ENCODE peak calls at places on chromosomes 4 and X, in six cellular contexts. One of them, this sample, is unnamed.

GRCh38 chrX:44675364-44676024 is 132.8 kb upstream of the FUNDC1 start:
- DNase-seq in renal cortical epithelial cell: peak; percentile 92
- DNase-seq in AG09309: peak; percentile 64
- DNase-seq in effector memory CD8-positive, alpha-beta T cell: no peak
- DNase-seq in myocyte: peak; percentile 83
- DNase-seq in COR-L47: peak; percentile 83
- DNase-seq in this sample: no peak

GRCh38 chr4:113556382-113557134 is 205.0 kb downstream of the CAMK2D start:
- DNase-seq in renal cortical epithelial cell: no peak
- DNase-seq in AG09309: no peak
- DNase-seq in effector memory CD8-positive, alpha-beta T cell: no peak
- DNase-seq in myocyte: no peak
- DNase-seq in COR-L47: no peak
- DNase-seq in this sample: no peak

GRCh38 chr4:8286719-8287355 is 17.3 kb downstream of the HTRA3 start:
- DNase-seq in renal cortical epithelial cell: no peak
- DNase-seq in AG09309: no peak
- DNase-seq in effector memory CD8-positive, alpha-beta T cell: no peak
- DNase-seq in myocyte: no peak
- DNase-seq in COR-L47: no peak
- DNase-seq in this sample: no peak

GRCh38 chr4:3223986-3224748 is 24.8 kb upstream of the MSANTD1 start:
- DNase-seq in renal cortical epithelial cell: no peak
- DNase-seq in AG09309: no peak
- DNase-seq in effector memory CD8-positive, alpha-beta T cell: no peak
- DNase-seq in myocyte: no peak
- DNase-seq in COR-L47: no peak
- DNase-seq in this sample: no peak

GRCh38 chr4:142656178-142656577 is 189.9 kb downstream of the INPP4B start:
- DNase-seq in renal cortical epithelial cell: no peak
- DNase-seq in AG09309: no peak
- DNase-seq in effector memory CD8-positive, alpha-beta T cell: no peak
- DNase-seq in myocyte: peak; percentile 53
- DNase-seq in COR-L47: no peak
- DNase-seq in this sample: no peak

GRCh38 chr4:26069218-26069617 is 155.2 kb downstream of the SMIM20 start:
- DNase-seq in renal cortical epithelial cell: no peak
- DNase-seq in AG09309: no peak
- DNase-seq in effector memory CD8-positive, alpha-beta T cell: no peak
- DNase-seq in myocyte: peak; percentile 40
- DNase-seq in COR-L47: peak; percentile 12
- DNase-seq in this sample: no peak

GRCh38 chr4:121053601-121054143 is 18.7 kb downstream of the NDNF start:
- DNase-seq in renal cortical epithelial cell: peak; percentile 76
- DNase-seq in AG09309: peak; percentile 17
- DNase-seq in effector memory CD8-positive, alpha-beta T cell: no peak
- DNase-seq in myocyte: no peak
- DNase-seq in COR-L47: no peak
- DNase-seq in this sample: no peak

GRCh38 chr4:110085131-110085530 is 113.3 kb downstream of the ELOVL6 start:
- DNase-seq in renal cortical epithelial cell: peak; percentile 47
- DNase-seq in AG09309: no peak
- DNase-seq in effector memory CD8-positive, alpha-beta T cell: peak; percentile 17
- DNase-seq in myocyte: no peak
- DNase-seq in COR-L47: peak; percentile 40
- DNase-seq in this sample: no peak

GRCh38 chrX:24464498-24464835 is 619 bp upstream of the PDK3 start:
- DNase-seq in renal cortical epithelial cell: no peak
- DNase-seq in AG09309: no peak
- DNase-seq in effector memory CD8-positive, alpha-beta T cell: no peak
- DNase-seq in myocyte: no peak
- DNase-seq in COR-L47: no peak
- DNase-seq in this sample: no peak

GRCh38 chr4:116400480-116400879 is 684.9 kb downstream of the TRAM1L1 start:
- DNase-seq in renal cortical epithelial cell: peak; percentile 32
- DNase-seq in AG09309: no peak
- DNase-seq in effector memory CD8-positive, alpha-beta T cell: no peak
- DNase-seq in myocyte: no peak
- DNase-seq in COR-L47: no peak
- DNase-seq in this sample: no peak

GRCh38 chr4:88177981-88178632 is 19.7 kb upstream of the ABCG2 start:
- DNase-seq in renal cortical epithelial cell: peak; percentile 99
- DNase-seq in AG09309: peak; percentile 21
- DNase-seq in effector memory CD8-positive, alpha-beta T cell: no peak
- DNase-seq in myocyte: peak; percentile 53
- DNase-seq in COR-L47: no peak
- DNase-seq in this sample: no peak

GRCh38 chr4:7103599-7104365 is 35.9 kb upstream of the GRPEL1 start:
- DNase-seq in renal cortical epithelial cell: no peak
- DNase-seq in AG09309: no peak
- DNase-seq in effector memory CD8-positive, alpha-beta T cell: no peak
- DNase-seq in myocyte: no peak
- DNase-seq in COR-L47: peak; percentile 13
- DNase-seq in this sample: no peak

GRCh38 chrX:115021121-115021520 is 3.7 kb upstream of the IL13RA2 start:
- DNase-seq in renal cortical epithelial cell: no peak
- DNase-seq in AG09309: no peak
- DNase-seq in effector memory CD8-positive, alpha-beta T cell: no peak
- DNase-seq in myocyte: no peak
- DNase-seq in COR-L47: no peak
- DNase-seq in this sample: no peak

GRCh38 chr4:122772311-122772710 is 39.8 kb downstream of the BBS12 start:
- DNase-seq in renal cortical epithelial cell: no peak
- DNase-seq in AG09309: no peak
- DNase-seq in effector memory CD8-positive, alpha-beta T cell: no peak
- DNase-seq in myocyte: no peak
- DNase-seq in COR-L47: no peak
- DNase-seq in this sample: no peak

GRCh38 chrX:51975811-51976210 is 82.4 kb downstream of the MAGED1 start:
- DNase-seq in renal cortical epithelial cell: no peak
- DNase-seq in AG09309: no peak
- DNase-seq in effector memory CD8-positive, alpha-beta T cell: no peak
- DNase-seq in myocyte: no peak
- DNase-seq in COR-L47: no peak
- DNase-seq in this sample: no peak

GRCh38 chr4:35163189-35163588 is 1081.1 kb downstream of the ARAP2 start:
- DNase-seq in renal cortical epithelial cell: no peak
- DNase-seq in AG09309: no peak
- DNase-seq in effector memory CD8-positive, alpha-beta T cell: no peak
- DNase-seq in myocyte: no peak
- DNase-seq in COR-L47: no peak
- DNase-seq in this sample: no peak

GRCh38 chr4:53205970-53206369 is 159.9 kb downstream of the SCFD2 start:
- DNase-seq in renal cortical epithelial cell: no peak
- DNase-seq in AG09309: no peak
- DNase-seq in effector memory CD8-positive, alpha-beta T cell: no peak
- DNase-seq in myocyte: peak; percentile 26
- DNase-seq in COR-L47: no peak
- DNase-seq in this sample: no peak